ENCODE peak calls at places on chromosomes 5 and 9, in ten cellular contexts. P is AG09309; I is HTR-8/SVneo; X is CD8-positive, alpha-beta memory T cell; M is substantia nigra; V is AG04449; F is neuronal stem cell; K is HT-29; A is mesendoderm; C is H9. R is an unnamed sample.

GRCh38 chr5:93581738-93582414 is 857 bp upstream of the NR2F1-AS1 start:
- DNase-seq in P (peak), I (no peak), X (no peak), M (no peak), V (no peak), F (no peak), K (peak), A (peak), C (no peak), R (peak)

GRCh38 chr5:35540002-35540401 is 77.7 kb upstream of the SPEF2 start:
- DNase-seq in P (no peak), I (no peak), X (no peak), M (no peak), V (no peak), F (no peak), K (no peak), A (peak), C (no peak), R (no peak)

GRCh38 chr5:151646334-151646733 is 40.4 kb downstream of the SPARC start:
- DNase-seq in P (no peak), I (no peak), X (no peak), M (no peak), V (no peak), F (no peak), K (no peak), A (no peak), C (no peak), R (no peak)

GRCh38 chr9:33285502-33285901 is 4.8 kb upstream of the NFX1 start:
- DNase-seq in P (no peak), I (no peak), X (no peak), M (no peak), V (no peak), F (no peak), K (no peak), A (no peak), C (no peak), R (no peak)

GRCh38 chr9:99607852-99608448 is 213.7 kb upstream of the NR4A3 start:
- DNase-seq in P (no peak), I (no peak), X (no peak), M (no peak), V (no peak), F (no peak), K (no peak), A (peak), C (no peak), R (no peak)

GRCh38 chr5:56148453-56148971 is 84.6 kb downstream of the ANKRD55 start:
- DNase-seq in P (no peak), I (no peak), X (peak), M (no peak), V (no peak), F (no peak), K (no peak), A (no peak), C (no peak), R (no peak)

GRCh38 chr9:121059998-121060636 is 10.0 kb upstream of the C5 start:
- DNase-seq in P (no peak), I (peak), X (peak), M (no peak), V (no peak), F (peak), K (peak), A (peak), C (no peak), R (peak)

GRCh38 chr5:157651623-157652376 is 438 bp downstream of the SOX30 start:
- DNase-seq in P (no peak), I (no peak), X (peak), M (no peak), V (no peak), F (peak), K (peak), A (peak), C (peak), R (no peak)

GRCh38 chr5:133240425-133241091 is 188.7 kb downstream of the HSPA4 start:
- DNase-seq in P (peak), I (peak), X (no peak), M (no peak), V (peak), F (no peak), K (peak), A (peak), C (no peak), R (peak)

GRCh38 chr9:105114318-105114717 is 130.1 kb upstream of the SLC44A1 start:
- DNase-seq in P (no peak), I (no peak), X (no peak), M (no peak), V (no peak), F (no peak), K (no peak), A (no peak), C (no peak), R (no peak)

GRCh38 chr9:34242830-34243229 is 64.0 kb downstream of the UBAP1 start:
- DNase-seq in P (no peak), I (no peak), X (no peak), M (no peak), V (no peak), F (no peak), K (no peak), A (no peak), C (no peak), R (no peak)

GRCh38 chr5:37738057-37738691 is 101.7 kb downstream of the GDNF start:
- DNase-seq in P (peak), I (peak), X (no peak), M (no peak), V (peak), F (no peak), K (peak), A (no peak), C (no peak), R (peak)

GRCh38 chr9:124358617-124359016 is 56.6 kb downstream of the PSMB7 start:
- DNase-seq in P (no peak), I (no peak), X (no peak), M (no peak), V (no peak), F (no peak), K (no peak), A (no peak), C (no peak), R (no peak)

GRCh38 chr5:68995847-68996204 is 98.0 kb upstream of the SLC30A5 start:
- DNase-seq in P (no peak), I (no peak), X (no peak), M (no peak), V (no peak), F (no peak), K (no peak), A (no peak), C (no peak), R (no peak)

GRCh38 chr5:179605026-179605833 is 18.2 kb downstream of the HNRNPH1 start:
- DNase-seq in P (no peak), I (no peak), X (no peak), M (no peak), V (no peak), F (no peak), K (no peak), A (no peak), C (no peak), R (no peak)

GRCh38 chr9:120735415-120736126 is 21.3 kb upstream of the MEGF9 start:
- DNase-seq in P (no peak), I (no peak), X (no peak), M (no peak), V (peak), F (no peak), K (peak), A (no peak), C (no peak), R (no peak)

GRCh38 chr5:172417983-172418630 is 36.2 kb downstream of the SH3PXD2B start:
- DNase-seq in P (peak), I (no peak), X (no peak), M (peak), V (peak), F (no peak), K (no peak), A (no peak), C (no peak), R (no peak)

GRCh38 chr9:120348951-120349429 is 231.0 kb downstream of the CDK5RAP2 start:
- DNase-seq in P (no peak), I (peak), X (no peak), M (peak), V (no peak), F (peak), K (peak), A (peak), C (peak), R (peak)